ENCODE peak calls at places on chromosomes 2 and 18, in ten cellular contexts. A, L, T, X, U, F, O, J, R and I are unnamed samples.
A peak's percentile ranks its signal among the peaks of the same experiment; 100 is the strongest.

GRCh38 chr2:42569883-42570282 is 1.5 kb downstream of the MTA3 start:
- DNase-seq in A (peak; percentile 86), L (no peak), T (no peak), X (peak; percentile 56), U (no peak), F (no peak), O (no peak), J (no peak), R (no peak), I (peak; percentile 32)

GRCh38 chr2:213306320-213306942 is 22.2 kb downstream of the SPAG16 start:
- DNase-seq in A (no peak), L (no peak), T (peak; percentile 52), X (no peak), U (peak; percentile 13), F (peak; percentile 81), O (peak; percentile 65), J (peak; percentile 66), R (no peak), I (no peak)

GRCh38 chr18:35158728-35159443 is 81.9 kb upstream of the ZNF397 start:
- DNase-seq in A (no peak), L (no peak), T (no peak), X (peak; percentile 75), U (no peak), F (no peak), O (no peak), J (no peak), R (no peak), I (peak; percentile 60)

GRCh38 chr2:164976301-164976700 is 21.0 kb upstream of the SLC38A11 start:
- DNase-seq in A (no peak), L (no peak), T (no peak), X (no peak), U (no peak), F (no peak), O (no peak), J (peak; percentile 19), R (no peak), I (no peak)

GRCh38 chr2:177682006-177682405 is 289.4 kb downstream of the AGPS start:
- DNase-seq in A (no peak), L (no peak), T (no peak), X (no peak), U (no peak), F (no peak), O (no peak), J (no peak), R (no peak), I (no peak)

GRCh38 chr2:85534099-85534498 is 4.9 kb upstream of the MAT2A start:
- DNase-seq in A (no peak), L (no peak), T (no peak), X (no peak), U (no peak), F (no peak), O (no peak), J (no peak), R (no peak), I (no peak)

GRCh38 chr2:190408538-190409271 is 550 bp downstream of the MFSD6 start:
- DNase-seq in A (peak; percentile 24), L (peak; percentile 7), T (peak; percentile 51), X (peak; percentile 95), U (peak; percentile 62), F (no peak), O (no peak), J (peak; percentile 55), R (no peak), I (peak; percentile 65)

GRCh38 chr2:234468503-234468902 is 28.4 kb downstream of the ARL4C start:
- DNase-seq in A (no peak), L (no peak), T (peak; percentile 62), X (no peak), U (no peak), F (no peak), O (no peak), J (no peak), R (peak; percentile 87), I (no peak)

GRCh38 chr2:147851244-147851930 is 6.6 kb downstream of the ACVR2A start:
- DNase-seq in A (no peak), L (no peak), T (no peak), X (no peak), U (no peak), F (no peak), O (no peak), J (no peak), R (no peak), I (no peak)

GRCh38 chr18:67428805-67429204 is 87.7 kb downstream of the DSEL start:
- DNase-seq in A (peak; percentile 41), L (no peak), T (no peak), X (no peak), U (peak; percentile 5), F (peak; percentile 47), O (peak; percentile 82), J (peak; percentile 38), R (no peak), I (no peak)

GRCh38 chr2:143955416-143956075 is 564.4 kb downstream of the ZEB2 start:
- DNase-seq in A (no peak), L (no peak), T (peak; percentile 29), X (no peak), U (no peak), F (peak; percentile 80), O (peak; percentile 78), J (peak; percentile 77), R (peak; percentile 15), I (no peak)

GRCh38 chr2:134087371-134087921 is 166.4 kb upstream of the MGAT5 start:
- DNase-seq in A (no peak), L (no peak), T (no peak), X (no peak), U (peak; percentile 56), F (no peak), O (no peak), J (no peak), R (no peak), I (no peak)

GRCh38 chr2:5020451-5020850 is 671.7 kb upstream of the SOX11 start:
- DNase-seq in A (no peak), L (no peak), T (no peak), X (no peak), U (no peak), F (no peak), O (no peak), J (no peak), R (no peak), I (no peak)
- H3K9me3 ChIP-seq in A (peaks cover 8% of the 10 kb centered on the region), L (peaks cover 19% of the 10 kb centered on the region), T (peaks cover 10% of the 10 kb centered on the region), X (peaks cover 10% of the 10 kb centered on the region), U (no peaks in the 10 kb centered on the region), F (peaks cover 5% of the 10 kb centered on the region), O (peaks cover 24% of the 10 kb centered on the region), J (no peaks in the 10 kb centered on the region), R (peaks cover 11% of the 10 kb centered on the region), I (peaks cover 17% of the 10 kb centered on the region)

DNA sequence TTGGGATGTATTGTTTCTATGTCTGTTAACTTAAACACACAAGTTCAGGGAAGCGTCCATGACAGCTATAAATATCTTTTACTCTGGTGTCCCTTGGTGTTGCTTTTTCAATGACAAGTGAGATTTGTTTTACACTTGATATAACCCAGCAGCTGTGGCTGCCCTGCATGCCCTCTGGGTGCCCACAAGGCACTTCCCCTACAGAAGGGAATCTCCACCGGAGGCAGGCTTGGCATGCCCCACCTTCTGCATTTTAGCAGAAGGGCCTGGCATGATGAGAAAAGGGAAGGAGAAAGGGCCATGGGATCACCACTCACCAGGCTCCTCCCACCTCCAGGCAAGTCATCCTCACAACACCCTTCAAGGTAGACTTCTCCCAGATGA is 68.7 kb downstream of the TMEM247 start:
- DNase-seq in A (no peak), L (no peak), T (no peak), X (no peak), U (no peak), F (no peak), O (no peak), J (no peak), R (no peak), I (no peak)
- H4K20me1 ChIP-seq in A (no peaks in the 10 kb centered on the region), L (no peaks in the 10 kb centered on the region), T (no peaks in the 10 kb centered on the region), X (peaks cover 38% of the 10 kb centered on the region), U (peaks cover 57% of the 10 kb centered on the region), F (peaks cover 2% of the 10 kb centered on the region), O (peaks cover 93% of the 10 kb centered on the region), J (peaks cover 6% of the 10 kb centered on the region), R (no peaks in the 10 kb centered on the region), I (peaks cover 19% of the 10 kb centered on the region)

GRCh38 chr2:15734871-15735737 is 143.4 kb downstream of the DDX1 start:
- DNase-seq in A (no peak), L (no peak), T (no peak), X (no peak), U (no peak), F (no peak), O (no peak), J (no peak), R (no peak), I (no peak)

GRCh38 chr2:15736396-15737180 is 144.9 kb downstream of the DDX1 start:
- DNase-seq in A (no peak), L (no peak), T (no peak), X (no peak), U (no peak), F (no peak), O (no peak), J (no peak), R (no peak), I (no peak)

GRCh38 chr2:15733867-15734765 is 142.4 kb downstream of the DDX1 start:
- DNase-seq in A (peak; percentile 52), L (no peak), T (no peak), X (no peak), U (peak; percentile 51), F (peak; percentile 64), O (peak; percentile 6), J (peak; percentile 33), R (no peak), I (no peak)

GRCh38 chr2:15737314-15738224 is 145.9 kb downstream of the DDX1 start:
- DNase-seq in A (no peak), L (no peak), T (no peak), X (no peak), U (no peak), F (no peak), O (no peak), J (no peak), R (no peak), I (no peak)

DNA sequence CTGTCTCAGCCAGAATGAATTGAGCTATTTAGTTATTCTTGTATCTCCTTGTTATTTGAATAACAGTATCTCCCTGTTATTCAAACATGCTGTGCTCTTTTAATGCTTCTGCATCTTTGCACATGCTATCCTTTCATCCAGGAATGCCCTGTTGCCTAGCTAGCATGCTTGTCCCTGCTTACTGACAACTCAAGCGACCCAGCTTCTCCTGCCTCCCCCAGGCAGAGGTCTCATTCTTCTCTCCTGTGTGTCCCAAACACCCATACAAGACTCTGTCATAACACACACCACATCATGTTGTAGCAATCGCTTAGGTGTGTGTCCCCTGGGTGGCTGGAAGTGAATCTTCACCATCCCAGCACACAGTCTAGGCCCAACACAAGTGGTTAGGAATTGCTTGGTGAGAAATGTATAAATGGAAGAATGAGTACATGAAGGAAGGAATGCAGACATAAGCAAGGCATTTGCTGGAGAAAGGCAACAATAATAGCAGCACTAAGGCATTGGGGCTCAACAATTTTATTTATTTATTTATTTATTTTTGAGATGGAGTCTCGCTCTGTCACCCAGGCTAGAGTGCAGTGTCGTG is 144.2 kb downstream of the DDX1 start:
- DNase-seq in A (no peak), L (no peak), T (no peak), X (no peak), U (no peak), F (no peak), O (no peak), J (no peak), R (no peak), I (no peak)
- H3K4me2 ChIP-seq in A (no peak overlapping the region), L (no peak overlapping the region), T (no peak overlapping the region), X (peak overlapping the region; percentile 38), U (no peak overlapping the region), F (no peak overlapping the region), O (no peak overlapping the region), J (no peak overlapping the region), R (no peak overlapping the region), I (no peak overlapping the region)

DNA sequence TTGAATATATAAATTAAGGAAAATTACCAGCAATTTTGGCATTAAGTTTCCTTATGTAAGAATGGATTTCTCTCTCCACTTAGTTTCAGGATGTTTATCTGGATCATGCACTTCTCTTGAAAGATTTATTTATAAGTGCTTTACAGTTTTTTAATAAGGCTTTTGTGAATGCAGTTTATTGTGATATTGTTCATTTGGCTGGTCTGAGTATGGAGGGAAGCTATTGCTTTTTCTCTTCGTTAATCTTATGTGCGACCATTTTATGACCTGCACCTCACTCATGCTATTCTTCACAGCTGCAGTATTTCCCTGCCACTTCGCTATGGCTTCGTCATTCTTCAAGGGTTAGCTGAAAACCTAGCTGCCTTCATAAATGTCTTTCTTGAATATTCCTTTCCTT is 233.3 kb downstream of the SOCS6 start:
- DNase-seq in A (no peak), L (no peak), T (no peak), X (no peak), U (no peak), F (no peak), O (no peak), J (no peak), R (no peak), I (no peak)
- H3K9me3 ChIP-seq in A (no peaks in the 10 kb centered on the region), L (no peaks in the 10 kb centered on the region), T (no peaks in the 10 kb centered on the region), X (no peaks in the 10 kb centered on the region), U (no peaks in the 10 kb centered on the region), F (no peaks in the 10 kb centered on the region), O (no peaks in the 10 kb centered on the region), J (no peaks in the 10 kb centered on the region), R (no peaks in the 10 kb centered on the region), I (no peaks in the 10 kb centered on the region)